ENCODE peak calls at places on chromosome 1, in seven cellular contexts. One of them, this sample, is unnamed.

GRCh38 chr1:59526240-59526639 is 229.3 kb downstream of the FGGY start:
- DNase-seq in Panc1: no peak
- DNase-seq in heart left ventricle: no peak
- DNase-seq in GM12878: no peak
- DNase-seq in endothelial cell of umbilical vein: no peak
- DNase-seq in stomach: no peak
- DNase-seq in fibroblast of lung: no peak
- DNase-seq in this sample: no peak

GRCh38 chr1:35439626-35440025 is 117.6 kb downstream of the KIAA0319L start:
- DNase-seq in stomach: no peak
- DNase-seq in fibroblast of lung: no peak
- DNase-seq in endothelial cell of umbilical vein: no peak
- DNase-seq in GM12878: no peak
- DNase-seq in Panc1: no peak
- DNase-seq in heart left ventricle: no peak
- DNase-seq in this sample: no peak

GRCh38 chr1:7912743-7913557 is 27.7 kb downstream of the TNFRSF9 start:
- DNase-seq in endothelial cell of umbilical vein: no peak
- DNase-seq in fibroblast of lung: no peak
- DNase-seq in stomach: peak; percentile 31
- DNase-seq in GM12878: no peak
- DNase-seq in Panc1: no peak
- DNase-seq in heart left ventricle: no peak
- DNase-seq in this sample: peak; percentile 20

GRCh38 chr1:153397924-153398651 is 7.2 kb upstream of the S100A8 start:
- DNase-seq in fibroblast of lung: no peak
- DNase-seq in stomach: no peak
- DNase-seq in heart left ventricle: no peak
- DNase-seq in GM12878: no peak
- DNase-seq in Panc1: no peak
- DNase-seq in endothelial cell of umbilical vein: no peak
- DNase-seq in this sample: no peak

GRCh38 chr1:212752934-212753497 is 38.6 kb downstream of the NSL1 start:
- DNase-seq in heart left ventricle: no peak
- DNase-seq in endothelial cell of umbilical vein: no peak
- DNase-seq in fibroblast of lung: peak; percentile 6
- DNase-seq in GM12878: peak; percentile 39
- DNase-seq in stomach: no peak
- DNase-seq in Panc1: no peak
- DNase-seq in this sample: peak; percentile 15

GRCh38 chr1:47469910-47470309 is 32.1 kb downstream of the FOXD2 start:
- DNase-seq in heart left ventricle: no peak
- DNase-seq in fibroblast of lung: no peak
- DNase-seq in Panc1: no peak
- DNase-seq in endothelial cell of umbilical vein: no peak
- DNase-seq in GM12878: no peak
- DNase-seq in stomach: no peak
- DNase-seq in this sample: no peak

GRCh38 chr1:90716552-90717355 is at the start of gene BARHL2:
- DNase-seq in fibroblast of lung: no peak
- DNase-seq in endothelial cell of umbilical vein: no peak
- DNase-seq in GM12878: no peak
- DNase-seq in heart left ventricle: no peak
- DNase-seq in stomach: no peak
- DNase-seq in Panc1: no peak
- DNase-seq in this sample: no peak

GRCh38 chr1:38559180-38559874 is 300.2 kb downstream of the RRAGC start:
- DNase-seq in GM12878: peak; percentile 84
- DNase-seq in endothelial cell of umbilical vein: no peak
- DNase-seq in Panc1: no peak
- DNase-seq in stomach: peak; percentile 65
- DNase-seq in fibroblast of lung: no peak
- DNase-seq in heart left ventricle: no peak
- DNase-seq in this sample: peak; percentile 62

GRCh38 chr1:32250893-32251716 is at the start of gene LCK:
- DNase-seq in GM12878: no peak
- DNase-seq in heart left ventricle: no peak
- DNase-seq in Panc1: no peak
- DNase-seq in endothelial cell of umbilical vein: no peak
- DNase-seq in stomach: no peak
- DNase-seq in fibroblast of lung: no peak
- DNase-seq in this sample: peak; percentile 40

GRCh38 chr1:29849038-29849750 is 612.9 kb downstream of the PTPRU start:
- DNase-seq in GM12878: peak; percentile 1
- DNase-seq in endothelial cell of umbilical vein: peak; percentile 21
- DNase-seq in Panc1: peak; percentile 7
- DNase-seq in heart left ventricle: no peak
- DNase-seq in fibroblast of lung: peak; percentile 32
- DNase-seq in stomach: peak; percentile 33
- DNase-seq in this sample: peak; percentile 52

GRCh38 chr1:228397454-228397786 is 9.2 kb downstream of the TRIM11 start:
- DNase-seq in heart left ventricle: no peak
- DNase-seq in GM12878: no peak
- DNase-seq in fibroblast of lung: no peak
- DNase-seq in Panc1: no peak
- DNase-seq in endothelial cell of umbilical vein: no peak
- DNase-seq in stomach: no peak
- DNase-seq in this sample: peak; percentile 36

GRCh38 chr1:147281950-147282349 is 39.5 kb downstream of the CHD1L start:
- DNase-seq in Panc1: no peak
- DNase-seq in stomach: no peak
- DNase-seq in GM12878: no peak
- DNase-seq in heart left ventricle: no peak
- DNase-seq in endothelial cell of umbilical vein: no peak
- DNase-seq in fibroblast of lung: no peak
- DNase-seq in this sample: no peak
- H3K36me3 ChIP-seq in Panc1: peaks cover 19% of the 10 kb centered on the region
- H3K36me3 ChIP-seq in stomach: peaks cover 93% of the 10 kb centered on the region
- H3K36me3 ChIP-seq in GM12878: peaks cover 12% of the 10 kb centered on the region
- H3K36me3 ChIP-seq in heart left ventricle: peaks cover 20% of the 10 kb centered on the region
- H3K36me3 ChIP-seq in endothelial cell of umbilical vein: peaks cover 8% of the 10 kb centered on the region
- H3K36me3 ChIP-seq in fibroblast of lung: peaks cover 12% of the 10 kb centered on the region
- H3K36me3 ChIP-seq in this sample: peaks cover 65% of the 10 kb centered on the region

DNA sequence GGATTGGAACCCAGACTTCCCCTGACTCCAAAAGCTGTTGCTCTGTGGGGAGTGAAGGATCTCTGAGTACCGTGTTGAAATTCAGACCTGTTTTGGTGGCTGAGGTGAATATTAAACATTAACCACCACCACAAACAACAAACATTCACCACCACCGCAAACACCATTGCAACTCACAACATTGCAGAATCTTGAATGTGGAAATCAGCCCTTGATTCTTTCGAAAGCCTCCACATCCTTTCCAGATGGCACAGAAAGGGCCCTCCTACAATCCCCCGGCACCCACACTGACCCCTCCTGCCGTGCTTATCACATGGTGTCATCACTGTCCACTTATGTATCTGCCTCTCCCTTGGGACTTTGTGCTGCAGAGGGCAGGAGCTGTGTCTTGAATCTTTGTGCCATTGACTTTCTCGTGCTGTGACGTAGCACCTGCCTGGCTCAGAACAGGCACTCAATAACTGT is 1.4 kb downstream of the CDA start:
- DNase-seq in GM12878: no peak
- DNase-seq in fibroblast of lung: peak; percentile 64
- DNase-seq in stomach: no peak
- DNase-seq in endothelial cell of umbilical vein: no peak
- DNase-seq in heart left ventricle: peak; percentile 31
- DNase-seq in Panc1: no peak
- DNase-seq in this sample: no peak
- H3K4me3 ChIP-seq in GM12878: no peak overlapping the region
- H3K4me3 ChIP-seq in fibroblast of lung: no peak overlapping the region
- H3K4me3 ChIP-seq in stomach: no peak overlapping the region
- H3K4me3 ChIP-seq in endothelial cell of umbilical vein: no peak overlapping the region
- H3K4me3 ChIP-seq in heart left ventricle: no peak overlapping the region
- H3K4me3 ChIP-seq in Panc1: no peak overlapping the region
- H3K4me3 ChIP-seq in this sample: no peak overlapping the region

GRCh38 chr1:192088496-192088895 is 69.8 kb upstream of the RGS18 start:
- DNase-seq in stomach: no peak
- DNase-seq in GM12878: no peak
- DNase-seq in fibroblast of lung: no peak
- DNase-seq in heart left ventricle: no peak
- DNase-seq in endothelial cell of umbilical vein: no peak
- DNase-seq in Panc1: no peak
- DNase-seq in this sample: no peak

GRCh38 chr1:192086643-192087042 is 71.6 kb upstream of the RGS18 start:
- DNase-seq in endothelial cell of umbilical vein: no peak
- DNase-seq in stomach: no peak
- DNase-seq in fibroblast of lung: no peak
- DNase-seq in heart left ventricle: no peak
- DNase-seq in GM12878: no peak
- DNase-seq in Panc1: no peak
- DNase-seq in this sample: no peak

GRCh38 chr1:192087334-192087733 is 70.9 kb upstream of the RGS18 start:
- DNase-seq in heart left ventricle: no peak
- DNase-seq in fibroblast of lung: no peak
- DNase-seq in Panc1: no peak
- DNase-seq in stomach: no peak
- DNase-seq in GM12878: no peak
- DNase-seq in endothelial cell of umbilical vein: no peak
- DNase-seq in this sample: no peak
- H3K27ac ChIP-seq in heart left ventricle: no peak overlapping the region
- H3K27ac ChIP-seq in fibroblast of lung: no peak overlapping the region
- H3K27ac ChIP-seq in Panc1: no peak overlapping the region
- H3K27ac ChIP-seq in stomach: no peak overlapping the region
- H3K27ac ChIP-seq in GM12878: no peak overlapping the region
- H3K27ac ChIP-seq in endothelial cell of umbilical vein: no peak overlapping the region
- H3K27ac ChIP-seq in this sample: no peak overlapping the region

DNA sequence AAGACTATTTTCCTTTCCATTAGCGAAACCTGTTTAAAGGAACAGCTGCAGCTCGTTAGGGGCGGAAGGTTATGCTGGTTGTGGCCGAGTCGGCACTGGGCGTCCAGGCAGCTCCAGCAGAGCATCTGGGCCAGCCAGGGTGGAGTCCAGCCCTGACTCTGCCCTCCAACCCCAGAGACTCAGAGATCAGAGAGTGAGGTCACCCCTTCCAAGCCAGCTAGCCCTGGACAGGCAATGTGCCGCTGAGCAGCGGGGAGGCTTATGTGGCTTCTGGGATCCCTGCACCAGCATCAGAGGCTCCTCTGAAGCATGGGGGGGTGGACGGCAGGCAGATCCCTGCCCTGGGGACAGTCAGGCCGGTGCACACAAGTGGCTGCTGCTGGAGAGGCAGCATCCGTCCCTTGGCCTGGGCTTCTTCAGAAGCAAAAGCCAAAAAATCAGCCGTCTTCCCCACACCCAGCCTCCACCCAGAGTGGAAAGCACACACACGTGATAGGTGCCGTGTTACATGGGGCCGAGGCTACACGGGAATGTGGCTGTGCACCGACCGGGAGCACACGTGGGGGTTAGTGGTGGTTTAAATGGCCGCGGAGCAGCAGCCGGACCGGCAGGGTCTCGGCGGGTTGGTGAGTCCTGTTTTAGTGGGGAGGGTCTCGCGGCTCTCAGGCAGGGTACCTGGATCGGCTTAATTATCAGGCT is 30.1 kb downstream of the SLC66A1 start:
- DNase-seq in endothelial cell of umbilical vein: no peak
- DNase-seq in heart left ventricle: peak; percentile 76
- DNase-seq in GM12878: no peak
- DNase-seq in fibroblast of lung: peak; percentile 34
- DNase-seq in Panc1: no peak
- DNase-seq in stomach: no peak
- DNase-seq in this sample: no peak
- H3K36me3 ChIP-seq in endothelial cell of umbilical vein: peaks cover 44% of the 10 kb centered on the region
- H3K36me3 ChIP-seq in heart left ventricle: peaks cover 17% of the 10 kb centered on the region
- H3K36me3 ChIP-seq in GM12878: peaks cover 26% of the 10 kb centered on the region
- H3K36me3 ChIP-seq in fibroblast of lung: peaks cover 36% of the 10 kb centered on the region
- H3K36me3 ChIP-seq in Panc1: peaks cover 5% of the 10 kb centered on the region
- H3K36me3 ChIP-seq in stomach: peaks cover 89% of the 10 kb centered on the region
- H3K36me3 ChIP-seq in this sample: peaks cover 66% of the 10 kb centered on the region

DNA sequence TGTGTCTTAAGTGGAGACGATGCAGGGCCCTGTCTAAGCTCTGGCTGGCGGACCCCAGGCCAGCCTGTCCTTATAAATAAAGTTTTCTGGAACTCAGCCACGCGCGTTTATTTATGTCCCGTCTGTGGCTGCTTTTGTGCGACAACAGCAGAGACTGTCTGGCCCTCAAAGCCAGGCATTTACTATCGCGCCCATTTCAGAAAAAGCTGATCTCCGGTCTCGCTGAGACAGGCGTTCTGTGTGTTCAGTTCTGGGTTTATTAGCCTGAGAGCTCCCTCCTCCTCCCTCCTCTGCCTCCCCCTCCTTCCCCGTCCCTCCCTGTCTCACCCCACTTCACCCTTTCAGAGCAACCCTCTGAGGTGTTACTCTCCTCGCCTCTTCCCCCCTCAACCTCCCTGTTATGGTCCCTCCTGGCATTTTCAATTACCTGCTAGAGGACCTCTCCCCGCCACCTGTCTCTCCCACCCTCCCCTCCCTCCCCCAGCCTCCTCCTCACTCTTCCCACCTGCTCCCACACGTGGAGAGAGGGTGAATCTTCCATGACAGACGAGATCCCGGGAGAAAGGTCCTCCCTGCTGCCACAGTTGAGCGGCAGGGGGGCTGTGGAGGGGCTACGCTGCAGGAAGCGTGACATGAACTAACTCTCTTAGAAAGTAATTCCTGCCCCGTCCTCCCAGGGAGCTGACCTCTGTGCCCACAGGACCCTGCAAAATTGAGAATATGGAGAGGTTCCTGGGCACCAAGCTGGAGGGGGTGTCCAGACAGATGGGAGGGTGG is 59.9 kb downstream of the SPSB1 start:
- DNase-seq in GM12878: no peak
- DNase-seq in Panc1: no peak
- DNase-seq in fibroblast of lung: no peak
- DNase-seq in endothelial cell of umbilical vein: no peak
- DNase-seq in heart left ventricle: no peak
- DNase-seq in stomach: no peak
- DNase-seq in this sample: no peak
- H3K4me3 ChIP-seq in GM12878: no peak overlapping the region
- H3K4me3 ChIP-seq in Panc1: no peak overlapping the region
- H3K4me3 ChIP-seq in fibroblast of lung: no peak overlapping the region
- H3K4me3 ChIP-seq in endothelial cell of umbilical vein: no peak overlapping the region
- H3K4me3 ChIP-seq in heart left ventricle: no peak overlapping the region
- H3K4me3 ChIP-seq in stomach: no peak overlapping the region
- H3K4me3 ChIP-seq in this sample: no peak overlapping the region